ENCODE peak calls at places on chromosomes 4 and X, in six cellular contexts. U is mucosa of descending colon, S is AG09309, I is tibial nerve, H is OCI-LY7, T is upper lobe of right lung. W is an unnamed sample.
A peak's percentile ranks its signal among the peaks of the same experiment; 100 is the strongest.

GRCh38 chrX:34578237-34578636 is 78.8 kb downstream of the TMEM47 start:
- DNase-seq in T (no peak), H (peak; percentile 0), I (peak; percentile 33), S (peak; percentile 24), U (peak; percentile 7), W (peak; percentile 42)

GRCh38 chr4:82293304-82293703 is 80.5 kb downstream of the HNRNPD start:
- DNase-seq in U (peak; percentile 9), H (peak; percentile 79), T (no peak), S (no peak), I (no peak), W (no peak)

GRCh38 chr4:122898370-122899150 is 23.8 kb downstream of the NUDT6 start:
- DNase-seq in T (no peak), U (peak; percentile 3), H (no peak), I (peak; percentile 36), S (peak; percentile 77), W (peak; percentile 97)

GRCh38 chrX:17022205-17022604 is 75.7 kb downstream of the REPS2 start:
- DNase-seq in T (no peak), H (no peak), S (peak; percentile 33), I (no peak), U (no peak), W (peak; percentile 68)

GRCh38 chr4:100805547-100805946 is 287.7 kb upstream of the EMCN start:
- DNase-seq in I (no peak), U (no peak), H (no peak), S (no peak), T (no peak), W (no peak)

GRCh38 chr4:165368114-165368513 is 10.7 kb upstream of the CPE start:
- DNase-seq in T (no peak), I (no peak), U (no peak), S (no peak), H (no peak), W (no peak)

GRCh38 chrX:17738002-17738713 is 865 bp downstream of the SCML1 start:
- DNase-seq in H (no peak), U (peak; percentile 50), T (peak; percentile 74), I (peak; percentile 28), S (no peak), W (no peak)

GRCh38 chr4:87126056-87126455 is 94.4 kb downstream of the KLHL8 start:
- DNase-seq in T (no peak), H (no peak), I (no peak), S (no peak), U (no peak), W (no peak)

GRCh38 chrX:57289089-57289488 is 2.6 kb downstream of the FAAH2 start:
- DNase-seq in I (no peak), H (no peak), T (no peak), S (no peak), U (no peak), W (no peak)

GRCh38 chr4:25144870-25145481 is 15.3 kb downstream of the SEPSECS start:
- DNase-seq in I (no peak), U (no peak), T (no peak), H (peak; percentile 36), S (no peak), W (no peak)

GRCh38 chrX:135393046-135393445 is 28.7 kb upstream of the SMIM10L2A start:
- DNase-seq in I (no peak), U (no peak), T (no peak), H (no peak), S (no peak), W (no peak)

GRCh38 chr4:168803727-168804126 is 206.3 kb downstream of the CBR4 start:
- DNase-seq in S (peak; percentile 52), H (no peak), U (no peak), T (no peak), I (no peak), W (peak; percentile 93)

GRCh38 chr4:75902352-75902751 is at the start of gene PPEF2:
- DNase-seq in S (no peak), T (no peak), I (no peak), H (no peak), U (no peak), W (no peak)

DNA sequence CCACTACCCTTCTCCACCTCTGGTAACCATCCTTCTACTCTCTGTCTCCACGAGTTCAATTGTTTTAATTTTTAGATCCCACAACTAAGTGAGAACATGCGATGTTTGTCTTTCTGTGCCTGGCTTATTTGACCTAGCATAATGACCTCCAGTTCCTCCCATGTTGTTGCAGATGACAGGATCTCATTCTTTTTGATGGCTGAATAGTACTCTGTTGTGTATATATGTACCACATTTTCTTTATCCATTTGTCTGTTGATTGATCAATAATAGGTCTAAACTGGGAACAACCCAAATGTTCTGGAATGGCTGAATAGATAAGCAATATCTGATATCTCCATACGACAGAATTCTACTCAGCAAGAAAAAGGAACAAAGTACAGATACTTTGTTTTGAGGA is 67.2 kb downstream of the DIPK2B start:
- DNase-seq in S (no peak), H (no peak), I (no peak), U (no peak), T (no peak), W (no peak)
- TF ChIP-seq CTCF in S (no peak), H (no peak), I (no peak), U (no peak), T (no peak), W (no peak)

GRCh38 chrX:48002929-48003328 is 860 bp downstream of the ZNF182 start:
- DNase-seq in T (no peak), S (no peak), I (no peak), H (no peak), U (no peak), W (no peak)
- H3K4me3 ChIP-seq in T (peak overlapping the region; percentile 59), S (peak overlapping the region; percentile 73), I (peak overlapping the region; percentile 39), H (peak overlapping the region; percentile 79), U (no peak overlapping the region), W (peak overlapping the region; percentile 76)

GRCh38 chr4:7398104-7398423 is 36.7 kb downstream of the PSAPL1 start:
- DNase-seq in H (no peak), I (no peak), U (peak; percentile 16), T (peak; percentile 89), S (no peak), W (no peak)
- TF ChIP-seq CTCF in H (no peak), I (no peak), U (no peak), T (no peak), S (peak; percentile 9), W (no peak)

GRCh38 chrX:104695593-104695992 is 129.6 kb downstream of the IL1RAPL2 start:
- DNase-seq in I (no peak), T (no peak), H (no peak), U (no peak), S (no peak), W (no peak)
- H3K4me3 ChIP-seq in I (no peak overlapping the region), T (no peak overlapping the region), H (no peak overlapping the region), U (no peak overlapping the region), S (no peak overlapping the region), W (no peak overlapping the region)

GRCh38 chr4:56821394-56822263 is at the start of gene SPINK2:
- DNase-seq in H (peak; percentile 75), I (no peak), U (peak; percentile 64), T (peak; percentile 78), S (no peak), W (no peak)
- TF ChIP-seq CTCF in H (peak; percentile 60), I (no peak), U (no peak), T (peak; percentile 15), S (no peak), W (no peak)

GRCh38 chrX:843306-843705 is 212.7 kb downstream of the SHOX start:
- DNase-seq in H (no peak), U (no peak), I (no peak), S (no peak), T (no peak), W (no peak)

GRCh38 chrX:840556-840955 is 210.0 kb downstream of the SHOX start:
- DNase-seq in H (no peak), I (no peak), T (no peak), S (no peak), U (no peak), W (no peak)
- H3K4me3 ChIP-seq in H (no peak overlapping the region), I (no peak overlapping the region), T (no peak overlapping the region), S (no peak overlapping the region), U (no peak overlapping the region), W (no peak overlapping the region)

GRCh38 chrX:129779747-129780146 is at the start of gene SASH3:
- DNase-seq in S (no peak), U (peak; percentile 55), H (peak; percentile 86), I (peak; percentile 40), T (peak; percentile 80), W (no peak)
- TF ChIP-seq CTCF in S (no peak), U (no peak), H (no peak), I (no peak), T (no peak), W (no peak)

DNA sequence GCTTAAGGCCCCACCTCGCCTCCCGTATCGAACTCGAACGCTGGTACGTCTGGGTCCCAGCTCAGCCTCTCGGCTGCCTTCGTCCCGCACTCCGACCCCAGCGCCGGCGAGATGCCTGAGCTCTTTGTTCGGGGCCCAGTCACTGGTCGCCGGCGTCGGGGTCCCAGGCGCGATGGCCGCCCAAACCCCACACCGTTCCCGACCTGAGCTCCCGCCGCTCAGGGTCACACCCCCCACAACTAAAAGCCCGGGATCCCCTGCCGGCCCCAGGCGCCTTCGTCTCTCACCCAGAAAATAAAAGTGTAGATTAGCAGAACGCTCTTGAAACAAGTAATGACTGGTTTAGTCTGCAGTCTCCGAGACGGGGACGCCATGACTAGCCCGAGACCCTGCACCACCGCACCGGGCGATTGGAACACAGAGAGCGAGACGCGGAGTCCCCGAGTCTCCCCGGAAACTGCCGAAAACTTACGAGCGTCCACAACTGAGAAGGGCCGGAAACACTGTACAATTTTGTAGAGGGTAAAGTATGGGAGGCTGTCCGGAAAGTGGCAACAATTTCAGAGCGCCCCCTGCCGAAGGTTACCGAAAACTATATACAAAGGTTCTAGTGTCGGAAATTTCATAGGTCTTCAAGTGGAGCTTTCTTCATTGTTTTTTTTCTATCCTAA is at the start of gene TSPAN6:
- DNase-seq in S (peak; percentile 42), T (peak; percentile 84), I (peak; percentile 65), U (peak; percentile 86), H (no peak), W (peak; percentile 74)
- H3K4me3 ChIP-seq in S (peak within 1 kb of the TSS; percentile 71), T (peak within 1 kb of the TSS; percentile 58), I (peak within 1 kb of the TSS; percentile 54), U (peak within 1 kb of the TSS; percentile 38), H (no peak within 1 kb of the TSS), W (peak within 1 kb of the TSS; percentile 54)

W was measured in astrocyte of the cerebellum.